ENCODE peak calls at places on chromosome 6, in eight cellular contexts. K is natural killer cell; R is CD8-positive, alpha-beta T cell; V is activated naive CD8-positive, alpha-beta T cell treated with anti-CD3 and anti-CD28 coated beads, Interleukin-2, amount 10 ng/mL, durations not matched to agents 7 days and 5 days; N is activated CD8-positive, alpha-beta T cell treated with anti-CD3 and anti-CD28 coated beads, Interleukin-2, amount 10 ng/mL, durations not matched to agents 7 days and 5 days; S is WTC11; U is stimulated activated naive CD8-positive, alpha-beta T cell treated with anti-CD3 and anti-CD28 coated beads, Interleukin-15, amount 100 ng/mL, for 72 hours; H is stimulated activated memory B cell treated with anti-CD40 and anti-IgM and Interleukin-4, amounts not matched to agents 10 μg/mL and 1 μg/mL and 100 μg/mL, for 72 hours. M is an unnamed sample.
A peak's percentile ranks its signal among the peaks of the same experiment; 100 is the strongest.

GRCh38 chr6:147508073-147508870 is at the start of gene SAMD5:
- ATAC-seq in K (no peak), R (no peak), V (peak; percentile 59), N (peak; percentile 59), S (peak; percentile 75), U (peak; percentile 55), H (peak; percentile 52), M (peak; percentile 26)

GRCh38 chr6:64330694-64331309 is 695.2 kb downstream of the PHF3 start:
- ATAC-seq in K (no peak), R (no peak), V (no peak), N (no peak), S (peak; percentile 22), U (no peak), H (no peak), M (no peak)

GRCh38 chr6:89536230-89536629 is 102.3 kb downstream of the LYRM2 start:
- ATAC-seq in K (no peak), R (no peak), V (no peak), N (no peak), S (peak; percentile 98), U (no peak), H (no peak), M (no peak)

GRCh38 chr6:2971420-2972218 is at the start of gene SERPINB6:
- ATAC-seq in K (peak; percentile 67), R (peak; percentile 54), V (peak; percentile 66), N (peak; percentile 76), S (peak; percentile 66), U (peak; percentile 75), H (peak; percentile 77), M (peak; percentile 69)

GRCh38 chr6:40500227-40500626 is 86.9 kb downstream of the LRFN2 start:
- ATAC-seq in K (no peak), R (no peak), V (no peak), N (no peak), S (no peak), U (no peak), H (no peak), M (no peak)

GRCh38 chr6:166554316-166554715 is 32.2 kb downstream of the RAMACL start:
- ATAC-seq in K (no peak), R (no peak), V (no peak), N (no peak), S (no peak), U (no peak), H (no peak), M (no peak)

GRCh38 chr6:167906899-167907298 is 80.2 kb downstream of the AFDN start:
- ATAC-seq in K (no peak), R (no peak), V (no peak), N (no peak), S (peak; percentile 41), U (no peak), H (no peak), M (no peak)

GRCh38 chr6:37807656-37808055 is 11.9 kb upstream of the ZFAND3 start:
- ATAC-seq in K (no peak), R (no peak), V (no peak), N (no peak), S (peak; percentile 78), U (no peak), H (no peak), M (no peak)

GRCh38 chr6:25147191-25147590 is 132.0 kb upstream of the CARMIL1 start:
- ATAC-seq in K (no peak), R (no peak), V (no peak), N (no peak), S (no peak), U (peak; percentile 88), H (peak; percentile 93), M (peak; percentile 85)

GRCh38 chr6:99013145-99013544 is 65.4 kb upstream of the FBXL4 start:
- ATAC-seq in K (no peak), R (no peak), V (no peak), N (no peak), S (no peak), U (no peak), H (no peak), M (no peak)

GRCh38 chr6:21371676-21372161 is 221.8 kb upstream of the SOX4 start:
- ATAC-seq in K (no peak), R (no peak), V (no peak), N (no peak), S (no peak), U (no peak), H (no peak), M (no peak)

GRCh38 chr6:167244064-167244949 is 46.8 kb upstream of the UNC93A start:
- ATAC-seq in K (no peak), R (no peak), V (no peak), N (no peak), S (peak; percentile 24), U (no peak), H (no peak), M (no peak)

GRCh38 chr6:85436408-85436807 is 13.5 kb upstream of the NT5E start:
- ATAC-seq in K (no peak), R (no peak), V (no peak), N (no peak), S (no peak), U (no peak), H (no peak), M (no peak)

GRCh38 chr6:8664070-8664469 is 228.7 kb upstream of the SLC35B3 start:
- ATAC-seq in K (no peak), R (no peak), V (no peak), N (no peak), S (no peak), U (no peak), H (no peak), M (no peak)

GRCh38 chr6:72757048-72757447 is 135.2 kb downstream of the KCNQ5 start:
- ATAC-seq in K (no peak), R (no peak), V (no peak), N (no peak), S (no peak), U (no peak), H (no peak), M (no peak)

GRCh38 chr6:143607959-143608358 is 69.8 kb upstream of the PHACTR2 start:
- ATAC-seq in K (no peak), R (no peak), V (no peak), N (no peak), S (no peak), U (no peak), H (no peak), M (no peak)

GRCh38 chr6:77466055-77467028 is 3.1 kb upstream of the HTR1B start:
- ATAC-seq in K (peak; percentile 51), R (peak; percentile 17), V (peak; percentile 69), N (peak; percentile 58), S (peak; percentile 25), U (peak; percentile 76), H (peak; percentile 77), M (peak; percentile 76)

GRCh38 chr6:106563614-106564013 is 65.7 kb downstream of the RTN4IP1 start:
- ATAC-seq in K (no peak), R (no peak), V (no peak), N (no peak), S (no peak), U (no peak), H (no peak), M (no peak)

GRCh38 chr6:149500085-149500484 is 15.3 kb upstream of the ZC3H12D start:
- ATAC-seq in K (no peak), R (no peak), V (no peak), N (no peak), S (no peak), U (peak; percentile 39), H (no peak), M (peak; percentile 28)

GRCh38 chr6:149974825-149975224 is 11.1 kb downstream of the ULBP1 start:
- ATAC-seq in K (no peak), R (no peak), V (no peak), N (no peak), S (peak; percentile 66), U (peak; percentile 56), H (no peak), M (no peak)

GRCh38 chr6:31048090-31048489 is 37.8 kb downstream of the MUC22 start:
- ATAC-seq in K (no peak), R (no peak), V (no peak), N (no peak), S (no peak), U (no peak), H (no peak), M (no peak)